ENCODE peak calls at places on chromosome 6, in ten cellular contexts. C, P, J, G, Y, W, T, O, Z and E are unnamed samples.

GRCh38 chr6:16206595-16207037 is 31.8 kb upstream of the GMPR start:
- DNase-seq in C (peak), T (no peak), O (peak), G (peak), P (peak), Y (no peak), W (peak), Z (no peak), J (no peak), E (peak)

GRCh38 chr6:88666906-88667305 is 296.5 kb downstream of the RNGTT start:
- DNase-seq in J (no peak), Y (no peak), O (no peak), P (no peak), G (no peak), W (no peak), T (no peak), Z (no peak), C (no peak), E (no peak)

GRCh38 chr6:116476021-116476678 is 15.0 kb downstream of the CALHM6 start:
- DNase-seq in C (no peak), G (peak), O (peak), P (no peak), Z (no peak), Y (no peak), W (no peak), T (no peak), J (no peak), E (no peak)

GRCh38 chr6:119467478-119468081 is 118.0 kb upstream of the MAN1A1 start:
- DNase-seq in C (no peak), T (no peak), O (no peak), Y (no peak), P (no peak), G (no peak), J (no peak), Z (no peak), W (no peak), E (no peak)

GRCh38 chr6:50353603-50354002 is 303.9 kb upstream of the DEFB112 start:
- DNase-seq in P (no peak), Y (no peak), O (no peak), T (no peak), J (no peak), W (no peak), G (no peak), C (no peak), Z (no peak), E (no peak)

GRCh38 chr6:14320342-14320741 is 202.8 kb downstream of the CD83 start:
- DNase-seq in O (no peak), W (no peak), Y (no peak), C (no peak), J (no peak), P (no peak), T (no peak), G (no peak), Z (no peak), E (no peak)

GRCh38 chr6:102438181-102438580 is 1044.7 kb downstream of the GRIK2 start:
- DNase-seq in Y (no peak), O (no peak), G (no peak), J (no peak), W (no peak), P (no peak), C (no peak), T (no peak), Z (no peak), E (no peak)

GRCh38 chr6:153058909-153059308 is 56.4 kb upstream of the MTRF1L start:
- DNase-seq in O (no peak), P (no peak), C (no peak), Z (no peak), J (no peak), W (no peak), Y (no peak), G (no peak), T (no peak), E (no peak)

GRCh38 chr6:13766201-13766634 is 48.1 kb downstream of the MCUR1 start:
- DNase-seq in Z (no peak), P (no peak), J (no peak), T (no peak), G (no peak), W (no peak), O (no peak), Y (no peak), C (peak), E (no peak)

GRCh38 chr6:13268914-13269532 is 59.3 kb downstream of the TBC1D7 start:
- DNase-seq in J (no peak), W (no peak), T (no peak), C (peak), G (no peak), Z (no peak), P (no peak), Y (no peak), O (no peak), E (no peak)

GRCh38 chr6:49198015-49198414 is 265.0 kb downstream of the MMUT start:
- DNase-seq in C (no peak), O (no peak), Y (no peak), P (no peak), T (no peak), J (no peak), Z (no peak), W (no peak), G (no peak), E (no peak)

GRCh38 chr6:113856011-113856551 is 1.1 kb upstream of the MARCKS start:
- DNase-seq in Z (no peak), C (peak), O (peak), P (no peak), G (no peak), W (no peak), T (peak), J (no peak), Y (no peak), E (no peak)

GRCh38 chr6:30818426-30818841 is 65.9 kb upstream of the DDR1 start:
- DNase-seq in J (no peak), W (no peak), Z (no peak), P (no peak), O (no peak), Y (no peak), T (no peak), G (no peak), C (peak), E (no peak)

GRCh38 chr6:82906951-82907350 is 158.7 kb downstream of the UBE3D start:
- DNase-seq in O (no peak), C (peak), G (peak), P (no peak), T (no peak), J (no peak), W (no peak), Y (no peak), Z (no peak), E (no peak)

GRCh38 chr6:45661667-45662066 is 283.9 kb upstream of the SUPT3H start:
- DNase-seq in J (no peak), G (peak), T (no peak), O (no peak), Z (no peak), Y (no peak), W (no peak), P (no peak), C (no peak), E (no peak)

GRCh38 chr6:153024401-153025017 is 22.0 kb upstream of the MTRF1L start:
- DNase-seq in C (peak), P (peak), W (peak), T (no peak), Y (no peak), O (peak), Z (peak), J (no peak), G (peak), E (peak)

GRCh38 chr6:163415176-163415619 is 680 bp downstream of the QKI start:
- DNase-seq in T (peak), C (no peak), P (no peak), J (no peak), Z (no peak), Y (no peak), W (peak), O (peak), G (no peak), E (no peak)

GRCh38 chr6:28682542-28682941 is 156.9 kb downstream of the GPX5 start:
- DNase-seq in G (no peak), C (no peak), O (no peak), W (no peak), T (no peak), J (no peak), P (no peak), Z (no peak), Y (no peak), E (no peak)

GRCh38 chr6:44035621-44036020 is 91.6 kb downstream of the MRPL14 start:
- DNase-seq in T (no peak), G (no peak), Y (no peak), J (no peak), P (no peak), C (no peak), O (no peak), W (no peak), Z (no peak), E (no peak)

GRCh38 chr6:113540491-113540890 is 316.7 kb upstream of the MARCKS start:
- DNase-seq in T (no peak), C (no peak), P (no peak), G (no peak), Z (no peak), O (no peak), W (no peak), J (no peak), Y (no peak), E (no peak)

GRCh38 chr6:69780585-69781178 is 16.1 kb downstream of the LMBRD1 start:
- DNase-seq in J (no peak), T (no peak), O (no peak), G (no peak), Z (no peak), W (no peak), Y (no peak), P (no peak), C (peak), E (no peak)

GRCh38 chr6:84618046-84618752 is 146.2 kb downstream of the TBX18 start:
- DNase-seq in O (no peak), Y (no peak), P (no peak), C (no peak), T (no peak), J (no peak), Z (no peak), W (no peak), G (peak), E (peak)

GRCh38 chr6:112144145-112144926 is 56.9 kb downstream of the FAM229B start:
- DNase-seq in G (peak), Z (no peak), O (no peak), T (no peak), Y (no peak), J (no peak), C (no peak), W (no peak), P (no peak), E (no peak)

GRCh38 chr6:90175627-90176538 is 120.8 kb downstream of the BACH2 start:
- DNase-seq in J (no peak), W (peak), C (no peak), T (no peak), Z (peak), Y (no peak), P (no peak), O (peak), G (no peak), E (no peak)

GRCh38 chr6:31070711-31071197 is 41.6 kb downstream of the C6orf15 start:
- DNase-seq in Z (no peak), P (no peak), W (no peak), C (peak), G (no peak), J (no peak), O (peak), T (no peak), Y (no peak), E (peak)